ENCODE peak calls at places on chromosomes 7 and 10, in four cellular contexts. D is ovary, S is brain microvascular endothelial cell, V is right atrium auricular region. L is an unnamed sample.

GRCh38 chr10:97888641-97889262 is 39.1 kb downstream of the GOLGA7B start:
- DNase-seq in D (no peak), S (peak), V (no peak), L (no peak)

GRCh38 chr7:66894463-66895080 is 26.5 kb upstream of the TMEM248 start:
- DNase-seq in D (no peak), S (peak), V (no peak), L (peak)

GRCh38 chr10:89001428-89002072 is 11.0 kb downstream of the FAS start:
- DNase-seq in D (peak), S (peak), V (no peak), L (no peak)

GRCh38 chr10:100766693-100767427 is 21.5 kb downstream of the PAX2 start:
- DNase-seq in D (no peak), S (no peak), V (no peak), L (no peak)

GRCh38 chr7:34138483-34138882 is 233.1 kb downstream of the BMPER start:
- DNase-seq in D (no peak), S (no peak), V (no peak), L (no peak)

GRCh38 chr7:127337581-127337980 is 54.9 kb downstream of the ZNF800 start:
- DNase-seq in D (no peak), S (no peak), V (no peak), L (no peak)

GRCh38 chr10:31353574-31353973 is 34.6 kb downstream of the ZEB1 start:
- DNase-seq in D (no peak), S (peak), V (no peak), L (peak)

GRCh38 chr7:79749851-79750250 is 296.4 kb upstream of the MAGI2 start:
- DNase-seq in D (no peak), S (no peak), V (no peak), L (no peak)

GRCh38 chr7:137962875-137963507 is 38.9 kb downstream of the CREB3L2 start:
- DNase-seq in D (no peak), S (no peak), V (no peak), L (no peak)

GRCh38 chr7:18590744-18591340 is 95.3 kb downstream of the HDAC9 start:
- DNase-seq in D (no peak), S (no peak), V (no peak), L (peak)

GRCh38 chr10:117348236-117348635 is 27.0 kb downstream of the PDZD8 start:
- DNase-seq in D (no peak), S (no peak), V (no peak), L (no peak)

GRCh38 chr10:75887981-75888380 is 456.6 kb downstream of the LRMDA start:
- DNase-seq in D (no peak), S (no peak), V (no peak), L (no peak)

GRCh38 chr10:37489658-37490003 is 364.2 kb downstream of the ANKRD30A start:
- DNase-seq in D (no peak), S (no peak), V (no peak), L (no peak)

GRCh38 chr7:138226851-138227250 is 150.6 kb downstream of the AKR1D1 start:
- DNase-seq in D (no peak), S (no peak), V (no peak), L (no peak)

GRCh38 chr10:133131754-133132710 is 28.0 kb upstream of the KNDC1 start:
- DNase-seq in D (no peak), S (no peak), V (no peak), L (no peak)

GRCh38 chr10:120436431-120437142 is 20.4 kb upstream of the PLPP4 start:
- DNase-seq in D (no peak), S (no peak), V (no peak), L (no peak)

GRCh38 chr7:44441079-44441478 is 49.4 kb downstream of the NUDCD3 start:
- DNase-seq in D (no peak), S (no peak), V (no peak), L (no peak)

DNA sequence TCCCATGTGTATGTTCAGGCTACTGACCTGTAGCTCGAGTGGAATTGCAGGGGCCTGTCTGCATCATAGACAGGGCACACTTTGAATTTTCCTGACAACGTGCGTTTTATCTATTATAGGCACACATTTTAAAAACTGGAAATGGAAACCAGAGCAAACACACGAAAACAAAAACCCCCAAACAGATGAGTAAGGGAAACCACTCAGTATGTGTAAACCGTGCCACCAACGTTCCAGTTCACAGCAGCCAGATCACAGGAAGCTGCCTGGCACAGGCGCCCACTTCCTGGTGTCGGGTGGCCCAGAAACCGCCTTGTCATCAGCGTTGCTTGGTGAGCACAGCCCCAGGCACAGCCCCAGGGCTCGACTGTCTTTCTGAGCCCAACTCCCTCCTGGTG is 34.5 kb upstream of the DNAJB6 start:
- DNase-seq in D (no peak), S (no peak), V (peak), L (peak)
- H3K4me3 ChIP-seq in D (no peak), S (no peak), V (no peak), L (peak)

GRCh38 chr10:123165445-123166072 is 11.4 kb downstream of the BUB3 start:
- DNase-seq in D (no peak), S (no peak), V (no peak), L (no peak)
- H3K4me3 ChIP-seq in D (no peak), S (no peak), V (no peak), L (no peak)

DNA sequence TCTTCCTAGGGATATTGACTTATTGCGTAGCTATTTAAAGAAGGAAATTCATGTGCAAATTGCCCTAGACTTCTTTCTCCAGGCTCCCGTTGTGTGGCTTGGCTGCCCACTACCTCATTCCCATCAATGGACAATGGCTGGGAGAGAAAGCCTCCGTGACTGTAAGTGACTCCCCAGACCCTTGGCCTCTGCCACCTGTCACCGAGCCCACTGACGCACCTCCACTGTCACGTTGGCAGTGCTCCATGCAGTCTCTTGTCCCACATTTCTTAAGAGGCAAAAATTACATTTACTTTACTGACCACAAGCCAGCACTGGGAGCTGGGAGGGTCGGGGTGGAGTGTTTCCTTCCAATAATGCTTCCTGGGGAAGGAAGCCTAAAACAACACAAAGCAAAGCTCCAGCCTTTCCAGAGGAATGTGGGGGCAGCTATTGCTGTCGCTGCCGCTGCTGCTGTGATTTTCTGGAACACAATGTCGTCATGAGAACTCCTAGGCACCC is 89.7 kb upstream of the STEAP1B start:
- DNase-seq in D (peak), S (peak), V (peak), L (no peak)
- H3K4me3 ChIP-seq in D (no peak), S (peak), V (no peak), L (no peak)

GRCh38 chr10:113356794-113357687 is 195.8 kb upstream of the HABP2 start:
- DNase-seq in D (no peak), S (no peak), V (no peak), L (no peak)
- H3K4me3 ChIP-seq in D (no peak), S (no peak), V (no peak), L (no peak)

GRCh38 chr7:95396136-95397032 is at the start of gene PON3:
- DNase-seq in D (peak), S (no peak), V (no peak), L (no peak)

GRCh38 chr7:95398155-95398940 is 2.2 kb upstream of the PON3 start:
- DNase-seq in D (no peak), S (no peak), V (no peak), L (no peak)

GRCh38 chr7:95395755-95396135 is 430 bp downstream of the PON3 start:
- DNase-seq in D (no peak), S (no peak), V (no peak), L (no peak)

GRCh38 chr7:95394370-95394769 is 1.8 kb downstream of the PON3 start:
- DNase-seq in D (no peak), S (no peak), V (no peak), L (no peak)

GRCh38 chr7:95397381-95397780 is 1.2 kb upstream of the PON3 start:
- DNase-seq in D (no peak), S (no peak), V (no peak), L (no peak)
- H3K4me3 ChIP-seq in D (peak), S (no peak), V (no peak), L (no peak)

DNA sequence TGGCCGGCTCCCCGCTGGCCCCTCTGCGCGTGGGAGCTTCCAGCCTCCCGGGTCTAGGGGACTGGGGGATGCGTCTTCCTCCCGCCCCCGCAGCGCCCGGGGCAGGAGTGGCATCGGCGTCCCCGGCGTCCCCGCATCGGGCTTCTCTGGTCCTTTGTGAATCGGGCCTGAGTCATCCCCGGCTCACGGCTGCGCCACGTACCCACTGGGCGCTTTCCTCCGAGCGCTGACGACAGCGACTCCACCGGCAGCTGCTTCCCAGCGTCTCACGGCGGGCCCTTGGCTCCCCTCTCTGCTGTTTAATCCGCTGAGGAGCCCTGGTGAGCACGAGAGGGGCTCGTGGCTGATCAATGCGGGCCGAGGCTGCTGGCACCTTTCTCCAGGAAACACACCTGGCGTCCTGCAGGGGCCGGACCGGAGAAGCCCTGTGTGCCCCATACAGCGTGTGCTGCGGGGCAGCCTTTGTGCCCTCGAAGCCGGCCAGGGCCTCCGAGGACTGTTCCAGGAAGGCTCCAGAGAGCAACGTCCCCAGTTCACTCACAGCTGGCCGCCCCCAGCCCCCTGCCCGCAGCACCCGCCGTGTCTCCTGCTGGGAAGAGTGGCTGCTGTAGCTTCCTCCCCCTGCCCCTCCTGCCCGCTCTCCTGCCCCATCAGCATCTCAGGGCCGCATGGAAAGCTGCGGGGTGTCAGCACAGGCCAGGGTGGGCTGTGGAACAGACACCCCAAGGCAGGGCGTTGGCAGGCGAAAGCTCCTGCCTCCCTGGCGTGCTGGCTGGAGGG is 95.5 kb upstream of the DIP2C start:
- DNase-seq in D (peak), S (peak), V (peak), L (no peak)
- H3K4me3 ChIP-seq in D (peak), S (peak), V (peak), L (no peak)

GRCh38 chr7:93923291-93923690 is 1.8 kb downstream of the GNG11 start:
- DNase-seq in D (no peak), S (no peak), V (no peak), L (no peak)

GRCh38 chr7:93920496-93921189 is 892 bp upstream of the GNG11 start:
- DNase-seq in D (no peak), S (no peak), V (no peak), L (no peak)

GRCh38 chr7:93923946-93924345 is 2.4 kb downstream of the GNG11 start:
- DNase-seq in D (no peak), S (no peak), V (no peak), L (no peak)

GRCh38 chr7:93921190-93921585 is 347 bp upstream of the GNG11 start:
- DNase-seq in D (no peak), S (no peak), V (no peak), L (no peak)

GRCh38 chr7:93921607-93922446 is at the start of gene GNG11:
- DNase-seq in D (peak), S (peak), V (peak), L (no peak)
- H3K4me3 ChIP-seq in D (peak), S (peak), V (peak), L (no peak)

DNA sequence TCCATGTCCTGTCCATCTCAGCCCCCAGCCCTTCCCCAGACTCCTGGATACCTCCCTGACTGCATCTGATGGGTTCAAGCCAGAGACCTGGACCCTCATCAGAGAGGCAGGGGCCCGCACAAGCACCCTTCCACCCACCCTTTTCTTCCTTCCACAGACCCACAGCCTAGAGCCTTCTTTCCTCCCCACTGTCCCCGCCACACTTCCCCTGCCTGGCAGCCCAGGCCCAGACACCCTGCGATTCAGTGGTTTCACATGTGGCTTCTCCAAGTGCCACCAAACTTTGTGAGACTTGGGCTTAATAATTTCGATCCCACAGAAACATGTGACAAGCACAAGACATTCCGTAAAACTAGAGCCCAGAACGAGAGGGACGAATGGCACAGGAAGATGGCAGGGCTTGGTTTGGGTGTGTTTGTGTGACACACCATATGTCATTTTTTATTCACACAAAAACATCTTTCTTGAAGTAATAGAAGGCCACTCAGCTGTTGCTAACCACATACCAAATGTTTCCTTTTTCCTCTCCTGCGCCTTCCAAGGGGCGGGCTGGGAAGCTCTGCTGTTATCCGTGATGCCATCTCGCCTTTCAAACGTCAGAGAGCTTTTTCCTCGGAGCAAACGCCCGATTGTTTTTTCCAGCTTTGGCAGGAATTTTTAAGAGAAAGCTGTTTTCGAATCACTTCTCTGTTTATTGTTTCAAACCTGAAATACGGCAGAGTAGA is 162.8 kb downstream of the GRK5 start:
- DNase-seq in D (peak), S (peak), V (peak), L (no peak)
- H3K4me3 ChIP-seq in D (no peak), S (peak), V (no peak), L (no peak)

GRCh38 chr10:52032681-52033629 is 281.1 kb upstream of the DKK1 start:
- DNase-seq in D (no peak), S (no peak), V (no peak), L (no peak)
- H3K4me3 ChIP-seq in D (no peak), S (no peak), V (no peak), L (no peak)

L was measured in Jurkat, Clone E6-1.